ENCODE peak calls at places on chromosome X, in six cellular contexts. One of them, this sample, is unnamed.
A peak's percentile ranks its signal among the peaks of the same experiment; 100 is the strongest.

GRCh38 chrX:114201622-114202021 is 382.3 kb upstream of the HTR2C start:
- DNase-seq in GM12878: no peak
- DNase-seq in HepG2: no peak
- DNase-seq in A549: no peak
- DNase-seq in K562: no peak
- DNase-seq in NB4: no peak
- DNase-seq in this sample: no peak

GRCh38 chrX:1316527-1316926 is 20.1 kb upstream of the IL3RA start:
- DNase-seq in K562: no peak
- DNase-seq in HepG2: no peak
- DNase-seq in A549: no peak
- DNase-seq in NB4: peak; percentile 90
- DNase-seq in GM12878: no peak
- DNase-seq in this sample: no peak

GRCh38 chrX:46235778-46236177 is 309.4 kb downstream of the ZNF674 start:
- DNase-seq in HepG2: no peak
- DNase-seq in GM12878: no peak
- DNase-seq in K562: no peak
- DNase-seq in NB4: no peak
- DNase-seq in A549: no peak
- DNase-seq in this sample: no peak

GRCh38 chrX:22634081-22634480 is 361.4 kb downstream of the CBLL2 start:
- DNase-seq in GM12878: no peak
- DNase-seq in K562: no peak
- DNase-seq in A549: no peak
- DNase-seq in HepG2: no peak
- DNase-seq in NB4: no peak
- DNase-seq in this sample: no peak

GRCh38 chrX:57647020-57647419 is 33.0 kb downstream of the NLRP2B start:
- DNase-seq in HepG2: no peak
- DNase-seq in A549: no peak
- DNase-seq in K562: no peak
- DNase-seq in GM12878: no peak
- DNase-seq in NB4: no peak
- DNase-seq in this sample: no peak

GRCh38 chrX:28498658-28499057 is 88.6 kb upstream of the IL1RAPL1 start:
- DNase-seq in K562: no peak
- DNase-seq in A549: no peak
- DNase-seq in HepG2: no peak
- DNase-seq in GM12878: no peak
- DNase-seq in NB4: no peak
- DNase-seq in this sample: peak; percentile 76

GRCh38 chrX:69510137-69510715 is 6.1 kb downstream of the NALF2 start:
- DNase-seq in HepG2: no peak
- DNase-seq in GM12878: no peak
- DNase-seq in A549: no peak
- DNase-seq in K562: no peak
- DNase-seq in NB4: no peak
- DNase-seq in this sample: no peak

GRCh38 chrX:8724176-8724757 is 7.7 kb downstream of the ANOS1 start:
- DNase-seq in GM12878: no peak
- DNase-seq in A549: peak; percentile 40
- DNase-seq in HepG2: no peak
- DNase-seq in K562: no peak
- DNase-seq in NB4: no peak
- DNase-seq in this sample: peak; percentile 25

GRCh38 chrX:23332888-23333821 is 1.5 kb upstream of the PTCHD1 start:
- DNase-seq in K562: no peak
- DNase-seq in GM12878: no peak
- DNase-seq in NB4: no peak
- DNase-seq in A549: no peak
- DNase-seq in HepG2: no peak
- DNase-seq in this sample: no peak

GRCh38 chrX:1397001-1397400 is 5.1 kb upstream of the SLC25A6 start:
- DNase-seq in NB4: no peak
- DNase-seq in GM12878: no peak
- DNase-seq in K562: no peak
- DNase-seq in A549: no peak
- DNase-seq in HepG2: no peak
- DNase-seq in this sample: no peak

GRCh38 chrX:38500886-38501285 is 60.5 kb upstream of the TSPAN7 start:
- DNase-seq in HepG2: no peak
- DNase-seq in A549: no peak
- DNase-seq in GM12878: no peak
- DNase-seq in K562: no peak
- DNase-seq in NB4: no peak
- DNase-seq in this sample: no peak

GRCh38 chrX:119755981-119756533 is 2.3 kb upstream of the SOWAHD start:
- DNase-seq in HepG2: peak; percentile 14
- DNase-seq in K562: no peak
- DNase-seq in NB4: peak; percentile 80
- DNase-seq in GM12878: peak; percentile 85
- DNase-seq in A549: no peak
- DNase-seq in this sample: no peak

GRCh38 chrX:125713633-125714032 is 394.0 kb downstream of the TEX13C start:
- DNase-seq in A549: no peak
- DNase-seq in NB4: no peak
- DNase-seq in K562: no peak
- DNase-seq in HepG2: no peak
- DNase-seq in GM12878: no peak
- DNase-seq in this sample: no peak

GRCh38 chrX:134999469-134999868 is 8.7 kb downstream of the SMIM10 start:
- DNase-seq in NB4: peak; percentile 63
- DNase-seq in K562: no peak
- DNase-seq in HepG2: peak; percentile 44
- DNase-seq in A549: peak; percentile 54
- DNase-seq in GM12878: peak; percentile 2
- DNase-seq in this sample: peak; percentile 62

GRCh38 chrX:68429216-68429615 is 4.1 kb downstream of the OPHN1 start:
- DNase-seq in K562: no peak
- DNase-seq in HepG2: no peak
- DNase-seq in NB4: no peak
- DNase-seq in GM12878: no peak
- DNase-seq in A549: no peak
- DNase-seq in this sample: no peak

GRCh38 chrX:19799319-19800182 is 87.8 kb downstream of the SH3KBP1 start:
- DNase-seq in NB4: no peak
- DNase-seq in K562: no peak
- DNase-seq in GM12878: no peak
- DNase-seq in HepG2: no peak
- DNase-seq in A549: no peak
- DNase-seq in this sample: peak; percentile 55

GRCh38 chrX:153476628-153477027 is 6.3 kb upstream of the HAUS7 start:
- DNase-seq in HepG2: no peak
- DNase-seq in NB4: no peak
- DNase-seq in A549: no peak
- DNase-seq in K562: no peak
- DNase-seq in GM12878: no peak
- DNase-seq in this sample: peak; percentile 66

GRCh38 chrX:109934434-109934833 is 68.5 kb upstream of the TMEM164 start:
- DNase-seq in K562: no peak
- DNase-seq in GM12878: no peak
- DNase-seq in NB4: no peak
- DNase-seq in HepG2: no peak
- DNase-seq in A549: no peak
- DNase-seq in this sample: no peak

GRCh38 chrX:17374619-17375360 is at the start of gene NHS:
- DNase-seq in A549: peak; percentile 87
- DNase-seq in NB4: no peak
- DNase-seq in K562: peak; percentile 28
- DNase-seq in GM12878: no peak
- DNase-seq in HepG2: no peak
- DNase-seq in this sample: peak; percentile 15

GRCh38 chrX:126552313-126553022 is at the start of gene DCAF12L1:
- DNase-seq in NB4: no peak
- DNase-seq in HepG2: no peak
- DNase-seq in A549: no peak
- DNase-seq in GM12878: no peak
- DNase-seq in K562: no peak
- DNase-seq in this sample: peak; percentile 43

GRCh38 chrX:155643240-155643639 is 30.5 kb upstream of the TMLHE start:
- DNase-seq in NB4: no peak
- DNase-seq in GM12878: no peak
- DNase-seq in A549: no peak
- DNase-seq in HepG2: no peak
- DNase-seq in K562: no peak
- DNase-seq in this sample: no peak

GRCh38 chrX:41245641-41246040 is 88.3 kb upstream of the DDX3X start:
- DNase-seq in A549: no peak
- DNase-seq in GM12878: no peak
- DNase-seq in K562: no peak
- DNase-seq in HepG2: no peak
- DNase-seq in NB4: no peak
- DNase-seq in this sample: no peak

GRCh38 chrX:107742754-107743191 is 32.8 kb downstream of the TSC22D3 start:
- DNase-seq in GM12878: no peak
- DNase-seq in K562: peak; percentile 9
- DNase-seq in A549: no peak
- DNase-seq in NB4: no peak
- DNase-seq in HepG2: no peak
- DNase-seq in this sample: no peak

GRCh38 chrX:115067812-115068211 is 50.4 kb upstream of the IL13RA2 start:
- DNase-seq in GM12878: no peak
- DNase-seq in A549: no peak
- DNase-seq in HepG2: no peak
- DNase-seq in NB4: no peak
- DNase-seq in K562: no peak
- DNase-seq in this sample: no peak

GRCh38 chrX:110852180-110852579 is 56.6 kb upstream of the CHRDL1 start:
- DNase-seq in HepG2: no peak
- DNase-seq in NB4: peak; percentile 24
- DNase-seq in GM12878: no peak
- DNase-seq in A549: peak; percentile 19
- DNase-seq in K562: peak; percentile 21
- DNase-seq in this sample: no peak

GRCh38 chrX:81206471-81206870 is 4.6 kb downstream of the SH3BGRL start:
- DNase-seq in K562: no peak
- DNase-seq in HepG2: no peak
- DNase-seq in GM12878: no peak
- DNase-seq in NB4: peak; percentile 6
- DNase-seq in A549: no peak
- DNase-seq in this sample: no peak

GRCh38 chrX:82412851-82413250 is 1095.2 kb upstream of the POU3F4 start:
- DNase-seq in GM12878: no peak
- DNase-seq in K562: no peak
- DNase-seq in HepG2: no peak
- DNase-seq in A549: no peak
- DNase-seq in NB4: no peak
- DNase-seq in this sample: no peak

GRCh38 chrX:310621-311155 is 7.9 kb downstream of the GTPBP6 start:
- DNase-seq in A549: no peak
- DNase-seq in K562: no peak
- DNase-seq in HepG2: no peak
- DNase-seq in GM12878: no peak
- DNase-seq in NB4: no peak
- DNase-seq in this sample: no peak

DNA sequence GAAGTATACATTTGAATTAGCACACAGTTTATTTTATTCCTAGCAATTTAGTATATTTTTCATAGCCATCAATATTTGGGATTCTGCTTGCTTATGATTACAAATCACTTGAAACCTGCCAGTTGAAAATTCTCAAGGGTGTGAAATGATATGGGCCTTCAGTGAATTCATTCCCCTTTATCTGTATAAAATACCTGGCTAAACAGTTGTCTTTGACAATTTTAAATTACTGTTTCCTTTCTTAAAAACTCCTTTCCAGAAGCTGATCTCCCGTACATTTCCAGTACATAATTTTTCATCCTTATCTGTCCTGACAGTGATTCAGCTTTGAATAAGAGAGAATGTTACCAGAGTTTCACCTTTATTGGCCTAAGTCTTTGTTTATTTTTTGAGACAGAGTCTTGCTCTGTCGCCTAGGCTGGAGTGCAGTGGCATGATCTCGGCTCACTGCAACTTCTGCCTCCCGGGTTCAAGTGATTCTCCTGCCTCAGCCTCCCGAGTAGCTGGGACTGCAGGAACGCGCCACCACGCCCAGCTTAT is 13.9 kb downstream of the ATP7A start:
- DNase-seq in NB4: no peak
- DNase-seq in HepG2: no peak
- DNase-seq in GM12878: no peak
- DNase-seq in K562: no peak
- DNase-seq in A549: no peak
- DNase-seq in this sample: no peak
- TF ChIP-seq MYC in NB4: no peak
- TF ChIP-seq MYC in HepG2: no peak
- TF ChIP-seq MYC in GM12878: no peak
- TF ChIP-seq MYC in K562: no peak
- TF ChIP-seq MYC in A549: no peak
- TF ChIP-seq MYC in this sample: no peak

DNA sequence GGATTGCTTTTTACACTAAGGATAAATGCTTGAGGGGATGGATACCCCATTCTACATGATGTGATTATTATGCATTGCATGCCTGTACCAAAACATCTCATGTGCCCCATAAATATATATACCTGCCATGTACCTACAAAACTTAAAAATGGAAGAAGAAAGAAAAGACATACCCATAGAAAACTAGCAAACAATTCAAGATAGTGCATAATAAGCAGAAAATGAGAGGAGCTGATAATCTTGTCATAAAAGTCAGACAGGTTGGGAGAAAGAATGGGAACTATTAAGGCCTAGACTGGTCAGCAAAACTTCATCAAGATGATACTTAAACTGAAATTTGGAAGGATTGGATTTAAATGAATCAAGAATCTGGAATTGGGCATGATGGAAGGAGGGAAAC is 21.6 kb upstream of the MAGEB17 start:
- DNase-seq in HepG2: no peak
- DNase-seq in A549: no peak
- DNase-seq in NB4: no peak
- DNase-seq in GM12878: no peak
- DNase-seq in K562: no peak
- DNase-seq in this sample: no peak
- TF ChIP-seq MYC in HepG2: no peak
- TF ChIP-seq MYC in A549: no peak
- TF ChIP-seq MYC in NB4: no peak
- TF ChIP-seq MYC in GM12878: no peak
- TF ChIP-seq MYC in K562: no peak
- TF ChIP-seq MYC in this sample: no peak

GRCh38 chrX:66728818-66729271 is 90.0 kb upstream of the EDA2R start:
- DNase-seq in GM12878: no peak
- DNase-seq in NB4: peak; percentile 61
- DNase-seq in K562: peak; percentile 60
- DNase-seq in A549: peak; percentile 74
- DNase-seq in HepG2: peak; percentile 6
- DNase-seq in this sample: peak; percentile 39

GRCh38 chrX:66731398-66731797 is 92.5 kb upstream of the EDA2R start:
- DNase-seq in GM12878: peak; percentile 3
- DNase-seq in NB4: peak; percentile 56
- DNase-seq in A549: peak; percentile 43
- DNase-seq in K562: peak; percentile 9
- DNase-seq in HepG2: peak; percentile 12
- DNase-seq in this sample: peak; percentile 9
- TF ChIP-seq MYC in GM12878: no peak
- TF ChIP-seq MYC in NB4: no peak
- TF ChIP-seq MYC in A549: no peak
- TF ChIP-seq MYC in K562: no peak
- TF ChIP-seq MYC in HepG2: no peak
- TF ChIP-seq MYC in this sample: no peak

GRCh38 chrX:102627640-102628039 is 23.6 kb upstream of the GPRASP1 start:
- DNase-seq in GM12878: no peak
- DNase-seq in HepG2: no peak
- DNase-seq in NB4: peak; percentile 4
- DNase-seq in A549: no peak
- DNase-seq in K562: no peak
- DNase-seq in this sample: no peak

GRCh38 chrX:102624105-102624504 is 24.8 kb downstream of the ARMCX5 start:
- DNase-seq in A549: no peak
- DNase-seq in K562: no peak
- DNase-seq in GM12878: no peak
- DNase-seq in NB4: no peak
- DNase-seq in HepG2: no peak
- DNase-seq in this sample: no peak
- TF ChIP-seq MYC in A549: no peak
- TF ChIP-seq MYC in K562: no peak
- TF ChIP-seq MYC in GM12878: no peak
- TF ChIP-seq MYC in NB4: no peak
- TF ChIP-seq MYC in HepG2: no peak
- TF ChIP-seq MYC in this sample: no peak

This sample was measured in endothelial cell of umbilical vein.